ENCODE peak calls at places on chromosomes 1 and 21, in seven cellular contexts. Z is Caco-2; P is neuronal stem cell; M is heart left ventricle; B is CD8-positive, alpha-beta memory T cell; X is neural progenitor cell; D is mammary epithelial cell. F is an unnamed sample.

GRCh38 chr1:39992229-39992628 is 37.3 kb downstream of the MFSD2A start:
- DNase-seq in X (no peak), B (no peak), P (no peak), Z (no peak), D (no peak), M (no peak), F (no peak)

GRCh38 chr21:44962481-44962966 is 22.7 kb downstream of the SLX9 start:
- DNase-seq in M (peak; percentile 45), Z (no peak), D (peak; percentile 94), X (no peak), P (no peak), B (no peak), F (no peak)

GRCh38 chr1:76944942-76945341 is 77.7 kb downstream of the ST6GALNAC5 start:
- DNase-seq in P (no peak), M (no peak), B (no peak), D (no peak), Z (no peak), X (no peak), F (no peak)

GRCh38 chr1:215082532-215083407 is at the start of gene KCNK2:
- DNase-seq in P (peak; percentile 32), M (no peak), B (no peak), X (peak; percentile 70), Z (no peak), D (no peak), F (no peak)

GRCh38 chr1:109133815-109134214 is 19.9 kb downstream of the ELAPOR1 start:
- DNase-seq in P (no peak), Z (no peak), M (peak; percentile 72), B (no peak), D (no peak), X (no peak), F (no peak)

GRCh38 chr1:104991702-104992101 is 1242.0 kb downstream of the AMY1C start:
- DNase-seq in B (no peak), M (no peak), Z (no peak), X (no peak), P (no peak), D (no peak), F (no peak)

GRCh38 chr1:243322326-243322725 is 66.5 kb downstream of the SDCCAG8 start:
- DNase-seq in Z (no peak), D (no peak), B (no peak), M (no peak), P (no peak), X (no peak), F (no peak)

GRCh38 chr21:41065539-41065938 is 102.4 kb upstream of the BACE2 start:
- DNase-seq in Z (no peak), P (no peak), X (no peak), B (no peak), D (no peak), M (no peak), F (no peak)

GRCh38 chr1:2999571-2999970 is 21.7 kb upstream of the ACTRT2 start:
- DNase-seq in B (no peak), Z (no peak), X (no peak), M (peak; percentile 5), P (no peak), D (no peak), F (no peak)

GRCh38 chr1:239308701-239309333 is 77.6 kb upstream of the CHRM3 start:
- DNase-seq in B (no peak), P (peak; percentile 29), X (peak; percentile 72), M (no peak), Z (peak; percentile 43), D (peak; percentile 2), F (peak; percentile 58)

GRCh38 chr21:15121655-15122120 is 56.9 kb upstream of the NRIP1 start:
- DNase-seq in Z (peak; percentile 11), M (peak; percentile 72), D (peak; percentile 11), X (no peak), B (no peak), P (no peak), F (peak; percentile 7)

GRCh38 chr1:50228871-50229384 is 120.2 kb downstream of the ELAVL4 start:
- DNase-seq in D (no peak), X (no peak), Z (peak; percentile 24), M (no peak), B (no peak), P (no peak), F (no peak)

GRCh38 chr1:30896905-30897304 is 11.7 kb downstream of the SDC3 start:
- DNase-seq in B (no peak), Z (no peak), D (no peak), M (no peak), P (no peak), X (no peak), F (no peak)

GRCh38 chr21:45470087-45470515 is 65.1 kb downstream of the COL18A1 start:
- DNase-seq in D (no peak), X (no peak), B (no peak), Z (no peak), M (peak; percentile 28), P (no peak), F (no peak)

DNA sequence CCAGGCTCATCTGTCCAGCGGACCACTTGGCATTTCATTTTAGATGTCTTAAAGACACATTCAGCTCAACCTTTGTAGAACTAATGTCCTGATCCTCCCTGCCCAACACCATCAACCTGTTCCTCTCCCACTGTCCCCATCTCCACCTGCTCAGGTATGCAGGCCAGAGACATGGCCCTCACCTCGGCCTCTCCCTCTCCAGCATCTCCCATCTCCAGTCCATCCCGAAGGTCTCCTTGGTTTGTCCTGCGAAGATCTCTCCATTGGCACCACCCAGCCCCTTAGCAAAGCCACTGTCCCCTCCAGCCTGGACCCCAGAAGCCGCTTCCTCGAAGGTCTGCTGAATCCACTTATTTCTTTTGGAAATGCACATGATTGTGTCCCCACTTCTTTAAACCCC is 20.9 kb upstream of the KCNC4 start:
- DNase-seq in B (no peak), P (no peak), Z (no peak), D (no peak), X (no peak), M (no peak), F (no peak)
- H3K4me3 ChIP-seq in B (no peak overlapping the region), P (no peak overlapping the region), Z (no peak overlapping the region), D (no peak overlapping the region), X (no peak overlapping the region), M (no peak overlapping the region), F (no peak overlapping the region)

GRCh38 chr1:234727018-234727757 is 117.2 kb upstream of the IRF2BP2 start:
- DNase-seq in Z (no peak), B (no peak), P (no peak), M (no peak), X (peak; percentile 37), D (peak; percentile 28), F (no peak)

GRCh38 chr1:234726359-234726836 is 116.4 kb upstream of the IRF2BP2 start:
- DNase-seq in D (peak; percentile 70), X (peak; percentile 42), M (peak; percentile 33), P (no peak), Z (no peak), B (no peak), F (no peak)

GRCh38 chr1:234724517-234725176 is 114.7 kb upstream of the IRF2BP2 start:
- DNase-seq in X (peak; percentile 32), D (no peak), B (no peak), P (no peak), M (peak; percentile 87), Z (peak; percentile 51), F (no peak)

GRCh38 chr1:234722904-234723588 is 113.1 kb upstream of the IRF2BP2 start:
- DNase-seq in P (no peak), X (no peak), Z (no peak), B (no peak), D (peak; percentile 94), M (peak; percentile 79), F (no peak)

DNA sequence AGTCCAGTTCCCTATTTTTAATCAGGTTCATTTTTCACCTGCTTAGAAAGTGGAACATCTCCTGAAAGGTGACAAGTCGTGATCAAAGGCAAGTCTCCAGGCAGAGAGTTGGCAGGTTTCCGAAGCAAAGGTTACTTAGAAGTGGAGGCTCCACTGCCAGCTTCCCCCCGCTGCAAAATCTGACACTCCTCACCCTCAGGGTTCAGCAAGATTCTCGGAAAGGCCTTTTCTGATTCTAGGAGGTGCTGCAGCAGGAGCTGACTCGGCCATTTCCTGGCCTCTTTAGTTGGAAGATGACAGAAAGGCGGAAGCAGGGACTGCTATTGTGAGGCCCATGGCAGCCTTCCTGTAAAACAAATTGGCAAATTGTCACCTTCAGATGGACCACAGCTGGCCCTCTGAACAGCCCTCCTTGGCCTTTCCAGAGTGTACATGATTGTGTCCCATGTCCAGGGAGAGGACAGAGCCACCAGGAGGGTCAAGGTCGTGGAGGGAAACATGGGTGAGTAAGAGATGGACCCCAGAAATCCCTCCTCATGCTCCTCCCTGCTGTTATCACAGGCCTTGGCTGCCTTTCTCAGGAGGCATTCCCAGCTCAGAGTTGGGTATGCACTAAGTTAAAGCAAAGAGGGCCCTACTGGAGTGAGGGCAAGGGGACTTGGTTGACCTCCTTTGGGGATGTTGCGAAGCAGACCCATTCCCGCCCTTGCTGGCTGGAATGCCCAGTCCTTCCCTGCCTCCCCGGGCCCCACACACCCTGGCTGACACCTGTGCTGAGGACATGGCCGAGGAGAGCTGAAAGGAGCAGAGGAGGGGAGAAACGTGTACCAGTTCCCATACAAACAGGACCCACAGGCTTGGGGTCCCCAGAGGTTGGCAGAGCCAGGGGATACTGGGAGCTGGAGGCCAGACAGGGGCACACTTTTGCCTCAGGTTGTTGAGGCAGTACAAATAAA is 115.5 kb upstream of the IRF2BP2 start:
- DNase-seq in M (peak; percentile 63), D (no peak), X (no peak), P (no peak), B (no peak), Z (no peak), F (no peak)
- H3K4me3 ChIP-seq in M (no peak overlapping the region), D (no peak overlapping the region), X (no peak overlapping the region), P (no peak overlapping the region), B (peak overlapping the region; percentile 57), Z (no peak overlapping the region), F (no peak overlapping the region)

GRCh38 chr1:202242080-202242419 is 48.5 kb downstream of the LGR6 start:
- DNase-seq in D (no peak), P (no peak), X (no peak), M (no peak), Z (no peak), B (no peak), F (no peak)
- H3K4me3 ChIP-seq in D (no peak overlapping the region), P (no peak overlapping the region), X (no peak overlapping the region), M (no peak overlapping the region), Z (no peak overlapping the region), B (no peak overlapping the region), F (no peak overlapping the region)

GRCh38 chr1:63321061-63321787 is 1.1 kb upstream of the FOXD3 start:
- DNase-seq in D (no peak), M (no peak), B (no peak), P (peak; percentile 35), X (peak; percentile 60), Z (no peak), F (no peak)

GRCh38 chr1:63320024-63320799 is 2.2 kb upstream of the FOXD3 start:
- DNase-seq in X (peak; percentile 61), Z (no peak), D (no peak), P (peak; percentile 32), M (no peak), B (no peak), F (no peak)

GRCh38 chr1:63322944-63323865 is 838 bp downstream of the FOXD3 start:
- DNase-seq in B (no peak), Z (peak; percentile 38), M (no peak), X (peak; percentile 61), P (peak; percentile 42), D (peak; percentile 21), F (no peak)

GRCh38 chr1:63322248-63322943 is at the start of gene FOXD3:
- DNase-seq in B (no peak), P (peak; percentile 72), M (no peak), X (peak; percentile 85), Z (peak; percentile 53), D (peak; percentile 25), F (no peak)

DNA sequence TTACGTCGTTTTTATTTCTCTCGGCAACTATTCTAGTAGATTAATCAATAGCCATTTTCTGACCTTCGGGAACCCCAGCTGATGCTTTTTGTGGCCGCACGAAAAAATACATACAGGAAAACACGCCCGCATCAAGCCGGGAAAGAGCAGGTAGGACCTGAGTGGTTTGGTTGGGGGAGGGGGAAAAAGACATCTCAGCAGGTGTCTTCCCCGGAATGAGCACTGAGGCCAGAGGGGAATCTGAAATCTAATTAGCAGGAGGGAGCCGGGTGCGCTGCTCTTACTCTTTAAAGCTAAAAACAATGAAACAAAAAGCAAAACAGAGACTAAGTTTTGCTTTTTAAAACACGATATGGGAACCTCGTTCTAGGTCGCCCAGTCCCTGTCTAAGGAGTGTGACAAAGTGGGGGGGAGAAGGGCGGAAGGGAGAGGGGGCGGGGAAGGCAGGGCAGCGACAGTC is 549 bp upstream of the FOXD3 start:
- DNase-seq in M (no peak), P (peak; percentile 33), Z (no peak), D (no peak), X (peak; percentile 64), B (no peak), F (no peak)
- H3K4me3 ChIP-seq in M (peak overlapping the region; percentile 40), P (peak overlapping the region; percentile 75), Z (peak overlapping the region; percentile 40), D (peak overlapping the region; percentile 51), X (peak overlapping the region; percentile 45), B (peak overlapping the region; percentile 34), F (peak overlapping the region; percentile 68)

F was measured in iPS DF 6.9.